ENCODE peak calls at places on chromosomes 7 and 10, in eight cellular contexts. One of them, this sample, is unnamed.

GRCh38 chr7:101898019-101898575 is 80.7 kb downstream of the CUX1 start:
- DNase-seq in PC-3: no peak
- DNase-seq in cardiac muscle cell: no peak
- DNase-seq in adrenal gland: no peak
- DNase-seq in gastrocnemius medialis: peak
- DNase-seq in psoas muscle: peak
- DNase-seq in right cardiac atrium: peak
- DNase-seq in MM.1S: no peak
- DNase-seq in this sample: no peak

GRCh38 chr10:99661370-99661749 is 2.1 kb downstream of the ENTPD7 start:
- DNase-seq in gastrocnemius medialis: no peak
- DNase-seq in psoas muscle: no peak
- DNase-seq in PC-3: peak
- DNase-seq in cardiac muscle cell: no peak
- DNase-seq in adrenal gland: peak
- DNase-seq in MM.1S: no peak
- DNase-seq in right cardiac atrium: no peak
- DNase-seq in this sample: peak

GRCh38 chr7:7176421-7177043 is 5.8 kb upstream of the C1GALT1 start:
- DNase-seq in PC-3: peak
- DNase-seq in MM.1S: no peak
- DNase-seq in gastrocnemius medialis: no peak
- DNase-seq in psoas muscle: no peak
- DNase-seq in adrenal gland: peak
- DNase-seq in right cardiac atrium: no peak
- DNase-seq in cardiac muscle cell: no peak
- DNase-seq in this sample: peak

GRCh38 chr7:607938-608337 is 88.3 kb upstream of the PDGFA start:
- DNase-seq in PC-3: no peak
- DNase-seq in psoas muscle: no peak
- DNase-seq in adrenal gland: no peak
- DNase-seq in gastrocnemius medialis: no peak
- DNase-seq in right cardiac atrium: no peak
- DNase-seq in MM.1S: no peak
- DNase-seq in cardiac muscle cell: no peak
- DNase-seq in this sample: no peak

GRCh38 chr10:122349758-122350355 is 24.7 kb upstream of the PLEKHA1 start:
- DNase-seq in gastrocnemius medialis: no peak
- DNase-seq in right cardiac atrium: no peak
- DNase-seq in PC-3: no peak
- DNase-seq in adrenal gland: no peak
- DNase-seq in cardiac muscle cell: no peak
- DNase-seq in psoas muscle: no peak
- DNase-seq in MM.1S: no peak
- DNase-seq in this sample: no peak

GRCh38 chr10:102738692-102739121 is 5.0 kb upstream of the WBP1L start:
- DNase-seq in PC-3: no peak
- DNase-seq in gastrocnemius medialis: no peak
- DNase-seq in adrenal gland: no peak
- DNase-seq in MM.1S: no peak
- DNase-seq in cardiac muscle cell: no peak
- DNase-seq in right cardiac atrium: no peak
- DNase-seq in psoas muscle: no peak
- DNase-seq in this sample: no peak

GRCh38 chr7:28958946-28959417 is 852 bp upstream of the TRIL start:
- DNase-seq in PC-3: peak
- DNase-seq in MM.1S: no peak
- DNase-seq in cardiac muscle cell: no peak
- DNase-seq in adrenal gland: no peak
- DNase-seq in right cardiac atrium: no peak
- DNase-seq in psoas muscle: no peak
- DNase-seq in gastrocnemius medialis: no peak
- DNase-seq in this sample: no peak

GRCh38 chr10:130751106-130751840 is 560.2 kb downstream of the TCERG1L start:
- DNase-seq in MM.1S: no peak
- DNase-seq in gastrocnemius medialis: no peak
- DNase-seq in PC-3: no peak
- DNase-seq in right cardiac atrium: no peak
- DNase-seq in cardiac muscle cell: no peak
- DNase-seq in psoas muscle: peak
- DNase-seq in adrenal gland: peak
- DNase-seq in this sample: no peak

GRCh38 chr10:45560262-45560661 is 112.3 kb downstream of the ZFAND4 start:
- DNase-seq in gastrocnemius medialis: no peak
- DNase-seq in adrenal gland: no peak
- DNase-seq in psoas muscle: no peak
- DNase-seq in right cardiac atrium: no peak
- DNase-seq in PC-3: no peak
- DNase-seq in cardiac muscle cell: no peak
- DNase-seq in MM.1S: no peak
- DNase-seq in this sample: no peak

GRCh38 chr7:114073711-114074110 is 154.9 kb upstream of the PPP1R3A start:
- DNase-seq in psoas muscle: no peak
- DNase-seq in PC-3: no peak
- DNase-seq in adrenal gland: no peak
- DNase-seq in cardiac muscle cell: no peak
- DNase-seq in right cardiac atrium: no peak
- DNase-seq in MM.1S: no peak
- DNase-seq in gastrocnemius medialis: no peak
- DNase-seq in this sample: no peak

GRCh38 chr10:131019696-131020095 is 291.8 kb downstream of the TCERG1L start:
- DNase-seq in PC-3: no peak
- DNase-seq in right cardiac atrium: no peak
- DNase-seq in adrenal gland: no peak
- DNase-seq in psoas muscle: no peak
- DNase-seq in cardiac muscle cell: no peak
- DNase-seq in MM.1S: no peak
- DNase-seq in gastrocnemius medialis: no peak
- DNase-seq in this sample: no peak

GRCh38 chr7:90726120-90726519 is 130.0 kb downstream of the CDK14 start:
- DNase-seq in right cardiac atrium: no peak
- DNase-seq in adrenal gland: no peak
- DNase-seq in MM.1S: peak
- DNase-seq in psoas muscle: no peak
- DNase-seq in gastrocnemius medialis: no peak
- DNase-seq in PC-3: no peak
- DNase-seq in cardiac muscle cell: no peak
- DNase-seq in this sample: peak

GRCh38 chr7:90727412-90727811 is 131.3 kb downstream of the CDK14 start:
- DNase-seq in right cardiac atrium: no peak
- DNase-seq in psoas muscle: no peak
- DNase-seq in gastrocnemius medialis: no peak
- DNase-seq in cardiac muscle cell: no peak
- DNase-seq in adrenal gland: no peak
- DNase-seq in PC-3: no peak
- DNase-seq in MM.1S: no peak
- DNase-seq in this sample: no peak

GRCh38 chr7:90728568-90728967 is 132.4 kb downstream of the CDK14 start:
- DNase-seq in adrenal gland: no peak
- DNase-seq in gastrocnemius medialis: no peak
- DNase-seq in right cardiac atrium: no peak
- DNase-seq in PC-3: no peak
- DNase-seq in MM.1S: peak
- DNase-seq in psoas muscle: no peak
- DNase-seq in cardiac muscle cell: no peak
- DNase-seq in this sample: no peak

GRCh38 chr7:90723866-90724265 is 127.7 kb downstream of the CDK14 start:
- DNase-seq in gastrocnemius medialis: no peak
- DNase-seq in adrenal gland: no peak
- DNase-seq in PC-3: no peak
- DNase-seq in psoas muscle: no peak
- DNase-seq in cardiac muscle cell: no peak
- DNase-seq in MM.1S: peak
- DNase-seq in right cardiac atrium: no peak
- DNase-seq in this sample: peak

GRCh38 chr7:90726623-90727022 is 130.5 kb downstream of the CDK14 start:
- DNase-seq in gastrocnemius medialis: no peak
- DNase-seq in psoas muscle: no peak
- DNase-seq in adrenal gland: no peak
- DNase-seq in PC-3: peak
- DNase-seq in MM.1S: peak
- DNase-seq in right cardiac atrium: peak
- DNase-seq in cardiac muscle cell: peak
- DNase-seq in this sample: peak
- H3K27ac ChIP-seq in gastrocnemius medialis: no peak
- H3K27ac ChIP-seq in psoas muscle: peak
- H3K27ac ChIP-seq in adrenal gland: no peak
- H3K27ac ChIP-seq in PC-3: no peak
- H3K27ac ChIP-seq in MM.1S: peak
- H3K27ac ChIP-seq in right cardiac atrium: peak
- H3K27ac ChIP-seq in cardiac muscle cell: peak
- H3K27ac ChIP-seq in this sample: peak

DNA sequence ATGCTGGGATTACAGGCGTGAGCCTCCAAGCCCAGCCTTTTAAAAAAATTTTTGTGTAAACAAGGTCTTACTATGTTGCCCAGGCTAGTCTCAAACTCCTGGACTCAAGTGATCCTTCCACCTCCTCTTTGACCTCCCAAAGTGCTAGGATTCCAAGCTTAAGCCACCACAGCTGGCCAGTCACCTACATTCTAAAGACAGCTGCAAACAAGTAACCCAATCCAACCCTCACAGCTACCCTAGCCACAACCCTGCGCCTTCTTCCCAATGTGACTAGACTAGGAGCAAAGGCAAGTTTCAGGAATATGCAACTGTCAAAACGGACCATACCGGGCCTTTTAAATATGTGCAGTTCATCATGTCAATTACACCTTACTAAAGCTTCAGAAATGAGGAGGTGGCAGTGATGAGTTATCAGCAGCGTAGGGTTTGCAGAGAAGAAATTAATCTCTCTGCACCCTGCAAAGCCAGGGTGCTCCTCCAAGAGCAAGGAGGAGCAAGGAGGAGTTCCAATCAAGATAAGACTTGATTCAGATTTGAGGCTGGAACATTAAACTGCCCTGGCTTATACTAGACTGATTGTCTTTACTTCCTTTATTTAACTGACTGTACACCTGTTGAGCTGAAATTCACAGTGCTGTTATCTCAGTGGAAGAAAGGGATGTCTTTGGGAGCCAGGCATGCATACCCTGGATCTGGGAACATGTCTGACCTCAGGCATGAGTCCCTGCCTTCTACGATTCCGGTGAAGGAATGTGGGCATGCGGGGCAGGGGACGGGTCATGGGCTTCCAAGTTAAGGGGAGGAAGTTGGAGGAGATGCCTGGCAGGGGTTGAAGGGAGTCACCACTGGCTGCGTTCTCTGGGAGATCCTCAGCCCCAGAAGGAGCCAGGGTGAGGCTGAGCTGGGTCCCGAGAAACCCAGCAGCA is 15.5 kb upstream of the TMEM120A start:
- DNase-seq in PC-3: no peak
- DNase-seq in gastrocnemius medialis: no peak
- DNase-seq in psoas muscle: no peak
- DNase-seq in cardiac muscle cell: no peak
- DNase-seq in MM.1S: no peak
- DNase-seq in adrenal gland: no peak
- DNase-seq in right cardiac atrium: peak
- DNase-seq in this sample: no peak
- H3K27ac ChIP-seq in PC-3: peak
- H3K27ac ChIP-seq in gastrocnemius medialis: no peak
- H3K27ac ChIP-seq in psoas muscle: no peak
- H3K27ac ChIP-seq in cardiac muscle cell: no peak
- H3K27ac ChIP-seq in MM.1S: no peak
- H3K27ac ChIP-seq in adrenal gland: no peak
- H3K27ac ChIP-seq in right cardiac atrium: no peak
- H3K27ac ChIP-seq in this sample: no peak

DNA sequence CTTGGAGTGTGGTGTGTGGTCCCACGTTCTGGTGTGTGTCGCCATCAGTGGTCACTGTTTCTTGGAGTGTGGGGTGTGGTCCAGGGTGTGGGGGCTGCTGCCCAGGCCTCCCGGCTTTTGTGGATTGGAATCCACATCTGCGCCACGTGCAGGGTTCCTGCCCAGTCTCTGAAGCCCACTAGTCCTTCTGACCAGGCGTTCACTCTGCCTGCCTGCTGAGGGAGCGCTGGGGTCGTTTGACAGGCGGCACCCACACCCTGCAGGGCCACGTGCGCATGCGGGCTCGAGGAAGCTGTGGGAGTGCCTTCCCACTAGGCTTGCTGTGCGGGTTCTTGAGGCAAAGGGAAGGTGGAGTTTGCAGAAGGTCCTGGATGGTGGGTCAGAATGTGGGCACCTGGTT is 51.4 kb downstream of the INPP5A start:
- DNase-seq in adrenal gland: no peak
- DNase-seq in cardiac muscle cell: no peak
- DNase-seq in psoas muscle: no peak
- DNase-seq in MM.1S: no peak
- DNase-seq in right cardiac atrium: peak
- DNase-seq in gastrocnemius medialis: no peak
- DNase-seq in PC-3: no peak
- DNase-seq in this sample: no peak
- H3K27ac ChIP-seq in adrenal gland: peak
- H3K27ac ChIP-seq in cardiac muscle cell: peak
- H3K27ac ChIP-seq in psoas muscle: peak
- H3K27ac ChIP-seq in MM.1S: no peak
- H3K27ac ChIP-seq in right cardiac atrium: peak
- H3K27ac ChIP-seq in gastrocnemius medialis: peak
- H3K27ac ChIP-seq in PC-3: no peak
- H3K27ac ChIP-seq in this sample: no peak

GRCh38 chr7:53446170-53446569 is 410.7 kb downstream of the POM121L12 start:
- DNase-seq in psoas muscle: no peak
- DNase-seq in PC-3: no peak
- DNase-seq in gastrocnemius medialis: no peak
- DNase-seq in right cardiac atrium: no peak
- DNase-seq in MM.1S: no peak
- DNase-seq in adrenal gland: no peak
- DNase-seq in cardiac muscle cell: no peak
- DNase-seq in this sample: no peak
- H3K27ac ChIP-seq in psoas muscle: no peak
- H3K27ac ChIP-seq in PC-3: no peak
- H3K27ac ChIP-seq in gastrocnemius medialis: no peak
- H3K27ac ChIP-seq in right cardiac atrium: no peak
- H3K27ac ChIP-seq in MM.1S: no peak
- H3K27ac ChIP-seq in adrenal gland: no peak
- H3K27ac ChIP-seq in cardiac muscle cell: no peak
- H3K27ac ChIP-seq in this sample: no peak